ENCODE peak calls at places on chromosomes 16 and 17, in seven cellular contexts. B is body of pancreas, L is H1, E is left ventricle myocardium inferior, Y is mucosa of descending colon, Q is heart right ventricle, O is lung. C is an unnamed sample. For H3K9me3, the result is how much of the 10 kb centered on the place peaks cover.

GRCh38 chr16:86016201-86016965 is 117.4 kb downstream of the IRF8 start:
- DNase-seq in B (peak), L (peak), E (no peak), Y (peak), Q (peak), O (peak), C (no peak)

GRCh38 chr17:40448213-40448638 is 5.0 kb downstream of the IGFBP4 start:
- DNase-seq in B (peak), L (no peak), E (no peak), Y (peak), Q (peak), O (no peak), C (no peak)

GRCh38 chr17:7846063-7846735 is 8.7 kb upstream of the TMEM88 start:
- DNase-seq in B (no peak), L (no peak), E (no peak), Y (peak), Q (no peak), O (no peak), C (no peak)

GRCh38 chr17:42844271-42844670 is at the start of gene AOC2:
- DNase-seq in B (no peak), L (no peak), E (no peak), Y (no peak), Q (no peak), O (no peak), C (no peak)

GRCh38 chr17:60421273-60422161 is 772 bp upstream of the CHCT1 start:
- DNase-seq in B (peak), L (peak), E (peak), Y (peak), Q (peak), O (peak), C (no peak)

GRCh38 chr16:68563631-68564366 is 24.7 kb downstream of the ZFP90 start:
- DNase-seq in B (no peak), L (no peak), E (no peak), Y (no peak), Q (no peak), O (no peak), C (no peak)

GRCh38 chr17:49365667-49366066 is 3.6 kb upstream of the ZNF652 start:
- DNase-seq in B (peak), L (no peak), E (no peak), Y (no peak), Q (peak), O (no peak), C (no peak)

GRCh38 chr17:17300624-17301568 is 2.3 kb upstream of the NT5M start:
- DNase-seq in B (peak), L (peak), E (peak), Y (peak), Q (peak), O (no peak), C (no peak)

GRCh38 chr17:2251098-2251497 is 52.5 kb downstream of the SMG6 start:
- DNase-seq in B (no peak), L (no peak), E (no peak), Y (no peak), Q (no peak), O (no peak), C (no peak)

GRCh38 chr17:28675485-28675884 is 13.5 kb downstream of the SUPT6H start:
- DNase-seq in B (no peak), L (no peak), E (no peak), Y (no peak), Q (no peak), O (no peak), C (no peak)

GRCh38 chr17:69547947-69548346 is 133.4 kb downstream of the MAP2K6 start:
- DNase-seq in B (no peak), L (no peak), E (no peak), Y (no peak), Q (no peak), O (no peak), C (no peak)

DNA sequence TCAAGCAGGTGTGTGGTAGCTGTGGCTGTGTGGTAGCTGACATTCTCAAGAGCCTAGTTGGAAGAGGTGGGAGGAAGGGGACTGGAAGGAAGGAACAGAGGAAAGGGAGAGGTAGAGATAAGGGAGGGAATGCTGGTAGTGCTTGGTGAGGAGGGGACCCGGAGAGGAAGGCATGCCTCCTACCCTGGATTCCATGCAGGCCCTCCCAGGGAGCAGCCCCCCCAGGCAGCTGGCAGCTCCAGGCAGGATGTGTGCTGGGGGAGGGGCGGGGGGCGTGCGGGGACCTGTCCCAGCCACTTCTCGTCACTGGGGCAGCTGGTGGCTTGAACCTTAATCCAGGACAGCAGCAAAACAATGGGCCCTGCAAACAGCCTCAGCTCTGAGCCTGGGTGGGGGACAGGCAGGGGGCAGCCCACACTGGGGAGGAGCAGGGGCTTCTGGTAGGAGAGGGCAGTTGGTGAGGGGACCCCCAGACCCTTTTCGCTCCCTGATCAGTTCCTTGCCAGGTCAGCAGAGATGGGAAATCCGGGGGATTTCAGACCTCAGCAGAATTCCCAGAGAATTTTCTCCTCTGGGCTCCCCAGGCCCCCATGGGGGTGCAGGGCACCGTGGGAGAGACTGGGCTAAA is 27.1 kb downstream of the ARHGAP23 start:
- DNase-seq in B (no peak), L (no peak), E (no peak), Y (no peak), Q (no peak), O (no peak), C (no peak)
- H3K4me3 ChIP-seq in B (no peak), L (no peak), E (peak), Y (no peak), Q (no peak), O (no peak), C (peak)

GRCh38 chr16:65774350-65774749 is 592.1 kb upstream of the CDH5 start:
- DNase-seq in B (no peak), L (no peak), E (no peak), Y (no peak), Q (no peak), O (no peak), C (no peak)

GRCh38 chr16:65770752-65771151 is 595.7 kb upstream of the CDH5 start:
- DNase-seq in B (no peak), L (no peak), E (no peak), Y (no peak), Q (no peak), O (no peak), C (no peak)

GRCh38 chr16:65771707-65772106 is 594.8 kb upstream of the CDH5 start:
- DNase-seq in B (no peak), L (no peak), E (no peak), Y (no peak), Q (no peak), O (no peak), C (no peak)

GRCh38 chr16:65773319-65773874 is 593.1 kb upstream of the CDH5 start:
- DNase-seq in B (no peak), L (peak), E (no peak), Y (no peak), Q (no peak), O (no peak), C (no peak)

DNA sequence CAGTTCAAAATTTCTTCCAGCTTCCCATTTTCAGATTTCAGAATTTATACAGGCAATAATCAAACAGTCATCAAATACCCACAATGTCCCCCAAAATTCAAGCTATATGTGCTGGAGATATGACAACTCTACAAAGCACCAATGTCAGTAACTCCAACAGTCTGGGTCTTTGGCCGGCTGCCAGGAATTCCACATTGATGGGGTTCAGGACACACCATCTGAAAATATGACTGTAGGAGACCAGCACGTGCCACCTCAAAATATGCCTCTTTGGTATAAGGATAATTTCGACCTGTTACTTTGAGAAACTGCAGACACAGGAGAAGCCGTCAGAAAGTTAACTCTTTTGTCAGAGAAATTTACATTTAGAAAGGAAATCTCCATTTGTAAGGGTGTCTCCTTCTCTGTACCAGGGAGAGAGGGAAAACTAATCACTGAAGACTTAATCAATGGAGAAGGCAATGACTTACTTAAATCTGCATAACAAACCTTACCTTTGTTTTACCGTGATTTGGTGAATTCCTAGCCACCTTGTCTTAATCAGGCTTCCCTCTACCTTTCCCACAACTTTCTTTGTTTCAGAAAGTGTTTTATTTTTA is 594.3 kb upstream of the CDH5 start:
- DNase-seq in B (no peak), L (peak), E (no peak), Y (no peak), Q (no peak), O (no peak), C (no peak)
- H3K9me3 ChIP-seq in B (under half), L (under half), E (under half), Y (under half), Q (under half), O (under half), C (under half)

DNA sequence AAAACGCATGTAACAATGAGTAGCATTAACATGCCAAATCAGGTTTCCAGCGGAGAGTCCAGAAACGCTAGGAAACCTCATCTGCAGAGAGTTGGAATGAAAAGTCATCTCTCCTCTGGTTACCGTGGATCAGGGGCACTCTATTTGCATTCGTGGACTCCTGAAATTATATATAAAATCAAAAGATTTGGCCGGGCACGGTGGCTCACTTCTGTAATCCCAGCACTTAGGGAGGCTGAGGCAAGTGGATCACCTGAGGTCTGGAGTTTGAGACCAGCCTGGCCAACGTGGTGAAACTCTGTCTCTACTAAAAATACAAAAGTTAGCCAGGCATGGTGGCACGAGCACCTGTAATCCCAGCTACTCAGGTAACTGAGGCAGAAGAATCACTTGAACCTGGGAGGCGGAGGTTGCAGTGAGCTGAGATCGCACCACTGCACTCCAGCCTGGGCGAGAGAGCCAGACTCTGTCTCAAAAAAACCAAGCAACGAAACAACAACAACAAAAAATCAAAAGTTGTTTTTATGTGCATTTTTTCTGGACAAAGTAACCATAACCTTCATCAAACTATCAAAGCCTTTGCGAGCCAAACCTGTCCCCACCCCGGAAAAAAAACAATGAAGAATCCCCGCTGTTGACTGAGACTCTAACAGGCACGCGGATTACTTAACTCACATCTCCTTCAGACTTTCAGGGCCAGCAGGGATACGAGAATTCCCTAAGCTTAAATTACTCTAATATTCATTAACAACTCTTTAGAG is 79.7 kb upstream of the CREBBP start:
- DNase-seq in B (no peak), L (no peak), E (no peak), Y (peak), Q (no peak), O (no peak), C (no peak)
- H3K4me3 ChIP-seq in B (peak), L (no peak), E (peak), Y (no peak), Q (peak), O (no peak), C (peak)

GRCh38 chr16:57445510-57445909 is 1.7 kb downstream of the CIAPIN1 start:
- DNase-seq in B (no peak), L (no peak), E (no peak), Y (no peak), Q (no peak), O (no peak), C (no peak)
- H3K9me3 ChIP-seq in B (under half), L (under half), E (under half), Y (under half), Q (under half), O (under half), C (under half)

GRCh38 chr17:37829446-37830142 is 84.7 kb upstream of the HNF1B start:
- DNase-seq in B (no peak), L (no peak), E (no peak), Y (no peak), Q (no peak), O (no peak), C (no peak)
- H3K4me3 ChIP-seq in B (no peak), L (no peak), E (no peak), Y (no peak), Q (no peak), O (no peak), C (no peak)

GRCh38 chr16:67170168-67170947 is at the start of gene NOL3:
- DNase-seq in B (peak), L (peak), E (peak), Y (peak), Q (peak), O (peak), C (peak)
- H3K9me3 ChIP-seq in B (under half), L (under half), E (under half), Y (under half), Q (under half), O (under half), C (under half)

GRCh38 chr16:4958510-4959111 is 481 bp downstream of the SEC14L5 start:
- DNase-seq in B (no peak), L (no peak), E (no peak), Y (no peak), Q (no peak), O (no peak), C (no peak)
- H3K4me3 ChIP-seq in B (no peak), L (peak), E (peak), Y (no peak), Q (peak), O (no peak), C (peak)

DNA sequence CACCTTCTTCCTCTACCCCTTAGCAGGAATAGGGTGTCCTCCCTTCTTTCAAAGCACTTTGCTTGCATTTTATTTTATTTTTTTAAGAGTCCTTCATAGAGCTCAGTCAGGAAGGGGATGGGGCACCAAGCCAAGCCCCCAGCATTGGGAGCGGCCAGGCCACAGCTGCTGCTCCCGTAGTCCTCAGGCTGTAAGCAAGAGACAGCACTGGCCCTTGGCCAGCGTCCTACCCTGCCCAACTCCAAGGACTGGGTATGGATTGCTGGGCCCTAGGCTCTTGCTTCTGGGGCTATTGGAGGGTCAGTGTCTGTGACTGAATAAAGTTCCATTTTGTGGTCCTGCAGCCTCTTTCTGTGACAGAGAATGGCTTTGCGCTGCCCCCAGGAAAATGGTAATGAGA is 4.6 kb downstream of the TMUB2 start:
- DNase-seq in B (no peak), L (no peak), E (no peak), Y (no peak), Q (no peak), O (no peak), C (no peak)
- H3K9me3 ChIP-seq in B (under half), L (under half), E (under half), Y (under half), Q (under half), O (under half), C (under half)